ENCODE peak calls at places on chromosomes 13 and 19, in five cellular contexts. U, D, G, R and A are unnamed samples.

GRCh38 chr13:95512957-95513356 is 39.6 kb upstream of the CLDN10 start:
- DNase-seq in U (no peak), D (no peak), G (no peak), R (no peak), A (no peak)

GRCh38 chr13:34671136-34671535 is 270.9 kb upstream of the NBEA start:
- DNase-seq in U (no peak), D (no peak), G (no peak), R (no peak), A (no peak)

GRCh38 chr19:18086590-18087138 is at the start of gene IL12RB1:
- DNase-seq in U (no peak), D (no peak), G (no peak), R (peak), A (no peak)

GRCh38 chr13:110236831-110237261 is 70.1 kb downstream of the COL4A1 start:
- DNase-seq in U (no peak), D (no peak), G (no peak), R (no peak), A (no peak)

GRCh38 chr13:75486654-75487053 is 4.7 kb upstream of the TBC1D4 start:
- DNase-seq in U (no peak), D (no peak), G (no peak), R (no peak), A (no peak)

GRCh38 chr19:11195169-11195568 is 2.2 kb downstream of the KANK2 start:
- DNase-seq in U (no peak), D (no peak), G (no peak), R (no peak), A (no peak)

GRCh38 chr13:78317030-78317429 is 286.3 kb downstream of the POU4F1 start:
- DNase-seq in U (peak), D (no peak), G (no peak), R (no peak), A (no peak)

GRCh38 chr13:33893559-33893958 is 75.6 kb downstream of the RFC3 start:
- DNase-seq in U (no peak), D (no peak), G (no peak), R (no peak), A (no peak)

GRCh38 chr13:104143760-104144406 is 1077.7 kb upstream of the SLC10A2 start:
- DNase-seq in U (no peak), D (no peak), G (no peak), R (no peak), A (peak)

GRCh38 chr19:46890423-46891170 is 29.8 kb downstream of the ARHGAP35 start:
- DNase-seq in U (no peak), D (peak), G (no peak), R (no peak), A (no peak)

GRCh38 chr19:49343127-49343526 is 7.9 kb downstream of the CD37 start:
- DNase-seq in U (no peak), D (no peak), G (no peak), R (no peak), A (no peak)

GRCh38 chr13:91185294-91185863 is 162.1 kb upstream of the MIR17HG start:
- DNase-seq in U (peak), D (peak), G (peak), R (no peak), A (no peak)

GRCh38 chr13:109243311-109243951 is 543.0 kb downstream of the IRS2 start:
- DNase-seq in U (no peak), D (no peak), G (peak), R (no peak), A (no peak)

GRCh38 chr19:39046037-39046821 is 13.9 kb upstream of the FBXO27 start:
- DNase-seq in U (peak), D (peak), G (peak), R (no peak), A (no peak)

GRCh38 chr19:45508681-45508930 is 1.3 kb downstream of the VASP start:
- DNase-seq in U (no peak), D (no peak), G (no peak), R (no peak), A (no peak)

GRCh38 chr19:36257512-36257876 is 42.6 kb downstream of the ZNF146 start:
- DNase-seq in U (no peak), D (no peak), G (no peak), R (no peak), A (peak)

GRCh38 chr19:54017266-54017665 is 25.8 kb downstream of the CACNG6 start:
- DNase-seq in U (no peak), D (no peak), G (no peak), R (no peak), A (no peak)

GRCh38 chr13:38954291-38954690 is 36.3 kb downstream of the STOML3 start:
- DNase-seq in U (no peak), D (no peak), G (no peak), R (no peak), A (no peak)

GRCh38 chr19:14248578-14249011 is 42.6 kb upstream of the ADGRL1 start:
- DNase-seq in U (peak), D (no peak), G (no peak), R (no peak), A (peak)

GRCh38 chr13:31733066-31733465 is 6.3 kb upstream of the RXFP2 start:
- DNase-seq in U (no peak), D (no peak), G (no peak), R (no peak), A (no peak)

GRCh38 chr13:32036131-32036695 is 4.6 kb downstream of the FRY start:
- DNase-seq in U (no peak), D (no peak), G (no peak), R (no peak), A (no peak)

GRCh38 chr19:49801966-49802661 is 11.0 kb downstream of the FUZ start:
- DNase-seq in U (peak), D (no peak), G (no peak), R (no peak), A (peak)

GRCh38 chr19:55581145-55581827 is 638 bp upstream of the ZNF579 start:
- DNase-seq in U (no peak), D (peak), G (no peak), R (no peak), A (peak)

GRCh38 chr13:73228546-73228945 is 169.7 kb downstream of the KLF5 start:
- DNase-seq in U (no peak), D (no peak), G (no peak), R (no peak), A (no peak)

GRCh38 chr13:59452189-59452588 is 711.5 kb downstream of the DIAPH3 start:
- DNase-seq in U (no peak), D (no peak), G (no peak), R (no peak), A (no peak)

GRCh38 chr19:12939292-12939606 is 840 bp downstream of the CALR start:
- DNase-seq in U (no peak), D (no peak), G (no peak), R (no peak), A (no peak)

GRCh38 chr19:2051771-2052704 is 994 bp upstream of the MKNK2 start:
- DNase-seq in U (no peak), D (no peak), G (no peak), R (peak), A (no peak)

GRCh38 chr19:45558399-45558878 is 26.2 kb downstream of the OPA3 start:
- DNase-seq in U (peak), D (peak), G (peak), R (no peak), A (peak)

GRCh38 chr19:13210941-13211340 is 60.7 kb downstream of the IER2 start:
- DNase-seq in U (no peak), D (no peak), G (no peak), R (no peak), A (no peak)

GRCh38 chr13:27211271-27211670 is 39.7 kb upstream of the USP12 start:
- DNase-seq in U (no peak), D (no peak), G (no peak), R (no peak), A (no peak)

GRCh38 chr13:99374169-99374991 is 67.2 kb upstream of the GPR183 start:
- DNase-seq in U (no peak), D (no peak), G (no peak), R (no peak), A (no peak)
- TF ChIP-seq SP1 in U (no peak), D (no peak), G (no peak), R (no peak), A (no peak)

DNA sequence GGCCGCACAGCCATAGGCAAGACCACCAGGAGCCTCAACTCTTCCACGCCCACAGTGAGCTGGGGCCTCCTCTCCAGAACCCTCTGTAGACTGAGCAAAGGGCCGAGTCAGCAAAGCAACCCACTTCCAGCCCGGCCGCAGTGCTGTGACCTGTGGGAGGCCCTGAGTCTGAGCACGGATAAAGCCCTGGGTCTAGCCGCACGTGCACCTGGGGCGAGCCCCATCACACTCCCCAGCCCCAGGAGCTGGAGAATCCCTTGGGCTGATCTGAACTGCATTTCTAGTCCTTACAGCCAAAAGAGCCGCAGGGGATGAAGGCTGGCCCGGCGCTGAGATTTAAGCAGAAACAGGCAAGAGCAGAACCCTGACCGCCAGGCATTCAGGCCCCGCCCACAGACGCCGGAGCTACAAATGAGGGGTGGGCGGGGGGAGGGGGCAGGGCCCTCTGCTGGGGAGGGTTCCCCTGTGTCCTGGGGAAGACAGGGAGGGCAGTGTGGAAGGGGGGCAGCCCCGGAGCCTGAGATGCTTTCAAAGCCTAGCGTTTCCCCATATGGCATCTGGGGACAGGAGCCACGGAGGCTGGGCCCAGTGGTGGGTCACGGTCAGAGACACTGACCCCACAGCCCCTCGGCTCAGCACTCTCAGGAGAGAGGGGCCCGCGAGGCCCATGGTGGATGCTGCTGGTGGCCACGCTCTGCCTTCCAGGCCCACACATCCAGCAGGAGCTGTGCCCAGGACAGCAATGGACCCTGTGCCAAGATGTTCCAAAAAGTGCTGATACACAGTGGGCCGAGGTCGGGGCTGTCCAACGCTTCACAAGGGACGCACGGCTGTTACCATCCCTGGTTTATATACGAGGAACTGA is 4.9 kb downstream of the TMEM259 start:
- DNase-seq in U (no peak), D (no peak), G (no peak), R (no peak), A (peak)
- TF ChIP-seq SP1 in U (no peak), D (no peak), G (no peak), R (no peak), A (no peak)

GRCh38 chr13:99977334-99977911 is 4.2 kb upstream of the ZIC2 start:
- DNase-seq in U (no peak), D (peak), G (no peak), R (no peak), A (no peak)
- TF ChIP-seq SP1 in U (no peak), D (no peak), G (no peak), R (no peak), A (no peak)

DNA sequence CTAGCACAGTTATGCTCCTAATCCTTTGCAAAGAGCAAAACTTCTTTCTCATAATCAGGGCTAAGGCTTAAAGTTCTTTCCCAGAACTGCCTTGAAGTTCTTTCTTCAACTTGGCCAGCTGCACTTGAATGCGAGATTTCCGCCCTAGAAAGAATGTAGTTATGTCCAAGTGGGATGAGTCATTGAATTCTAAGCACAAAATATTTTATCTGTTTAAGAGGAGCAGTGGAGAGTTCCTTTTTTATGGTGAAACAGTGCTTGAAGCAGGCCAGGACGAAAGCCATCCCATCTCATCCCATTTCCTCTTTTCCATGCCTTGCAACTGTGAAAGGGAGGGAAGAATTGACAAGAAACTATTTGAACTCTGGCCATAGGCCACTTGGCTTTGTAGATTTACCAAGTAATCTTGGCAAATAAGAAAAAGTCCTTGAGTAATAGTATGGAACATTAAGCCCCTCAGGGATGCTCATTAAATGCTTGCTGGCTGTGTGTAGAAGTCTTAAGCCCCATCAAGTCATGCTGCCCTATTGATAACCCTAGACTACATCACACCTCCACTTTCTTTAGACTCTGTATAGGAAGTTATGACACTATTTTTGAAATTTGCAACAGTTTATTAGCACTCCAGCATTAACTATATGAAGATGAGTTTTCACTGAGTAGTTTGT is 174.6 kb downstream of the KCTD12 start:
- DNase-seq in U (no peak), D (no peak), G (no peak), R (no peak), A (no peak)
- TF ChIP-seq SP1 in U (no peak), D (no peak), G (no peak), R (no peak), A (no peak)

GRCh38 chr19:41426952-41427646 is at the start of gene B3GNT8:
- DNase-seq in U (peak), D (peak), G (no peak), R (no peak), A (peak)
- TF ChIP-seq SP1 in U (no peak), D (no peak), G (no peak), R (no peak), A (no peak)

GRCh38 chr13:113296842-113297369 is at the start of gene LAMP1:
- DNase-seq in U (peak), D (peak), G (peak), R (peak), A (peak)

GRCh38 chr13:113302940-113303339 is 5.9 kb downstream of the LAMP1 start:
- DNase-seq in U (no peak), D (no peak), G (no peak), R (no peak), A (no peak)

GRCh38 chr13:113297370-113297871 is 382 bp downstream of the LAMP1 start:
- DNase-seq in U (peak), D (no peak), G (no peak), R (no peak), A (no peak)

GRCh38 chr13:113299951-113300350 is 2.9 kb downstream of the LAMP1 start:
- DNase-seq in U (no peak), D (peak), G (no peak), R (peak), A (no peak)

GRCh38 chr13:113298001-113298945 is 1.2 kb downstream of the LAMP1 start:
- DNase-seq in U (no peak), D (no peak), G (no peak), R (no peak), A (no peak)
- TF ChIP-seq SP1 in U (no peak), D (no peak), G (no peak), R (no peak), A (no peak)

GRCh38 chr19:4870025-4870700 is 2.7 kb upstream of the PLIN3 start:
- DNase-seq in U (no peak), D (peak), G (peak), R (no peak), A (no peak)
- TF ChIP-seq SP1 in U (no peak), D (no peak), G (peak), R (no peak), A (no peak)

DNA sequence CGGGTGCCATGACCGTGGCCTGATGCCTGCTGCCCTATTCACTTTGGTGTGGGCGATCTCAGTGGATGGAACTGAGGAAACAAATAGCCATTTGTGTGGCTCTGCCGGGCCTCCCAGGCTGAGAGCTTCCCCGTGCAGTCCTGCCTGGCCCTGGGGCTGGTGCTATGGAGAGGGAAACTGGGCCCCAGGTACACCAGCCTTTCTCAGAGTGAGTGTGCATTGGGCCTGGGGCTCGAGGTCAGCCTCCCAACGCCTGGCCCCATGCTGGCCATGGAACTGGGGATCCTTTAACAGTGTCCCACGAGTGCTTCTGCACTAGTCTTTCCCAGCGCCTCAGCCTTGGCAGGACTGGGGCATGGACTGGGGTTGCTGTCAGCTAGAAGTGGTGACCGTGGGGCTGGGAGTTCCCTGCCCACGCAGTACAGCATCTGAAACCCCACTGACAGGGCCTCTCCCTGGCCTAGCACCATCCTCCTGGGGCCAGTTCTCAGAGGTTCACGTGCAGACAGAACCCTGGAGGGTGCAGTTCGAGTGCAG is 10.5 kb downstream of the PLEKHF1 start:
- DNase-seq in U (no peak), D (no peak), G (no peak), R (no peak), A (no peak)
- TF ChIP-seq SP1 in U (no peak), D (no peak), G (no peak), R (no peak), A (no peak)

GRCh38 chr13:23549724-23550123 is 20.5 kb upstream of the TNFRSF19 start:
- DNase-seq in U (no peak), D (no peak), G (no peak), R (no peak), A (no peak)
- TF ChIP-seq SP1 in U (no peak), D (no peak), G (no peak), R (no peak), A (no peak)

DNA sequence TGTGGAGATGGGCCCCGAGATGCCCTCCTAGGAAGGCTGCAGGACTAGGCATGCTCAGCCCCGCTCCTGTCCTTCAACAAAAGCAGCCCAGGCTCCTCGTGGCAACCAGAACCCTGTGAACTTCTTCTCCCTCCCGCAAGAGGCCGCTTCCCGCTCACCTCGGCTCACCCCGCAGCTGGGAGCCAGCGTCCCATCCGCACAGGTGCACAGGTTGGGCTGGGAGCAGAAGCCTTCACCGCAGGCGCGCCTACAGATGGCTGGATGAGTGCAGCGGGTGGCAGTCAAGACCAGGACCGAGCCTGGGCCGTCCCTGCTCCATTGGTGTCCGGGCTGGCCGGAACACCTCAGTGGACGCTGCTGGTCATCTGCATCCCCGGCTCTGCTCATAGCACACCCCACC is 3.4 kb downstream of the FBN3 start:
- DNase-seq in U (no peak), D (no peak), G (no peak), R (no peak), A (peak)
- TF ChIP-seq SP1 in U (no peak), D (no peak), G (no peak), R (no peak), A (no peak)